ENCODE peak calls at places on chromosome 20, in six cellular contexts. Q is aorta, A is M059J, R is NCI-H1105, E is OCI-M1, K is neural progenitor cell. X is an unnamed sample.

GRCh38 chr20:46438156-46438750 is 31.8 kb upstream of the ELMO2 start:
- DNase-seq in E (peak), R (peak), K (peak), A (peak), Q (no peak), X (peak)

GRCh38 chr20:61510778-61511330 is 258.8 kb downstream of the CDH4 start:
- DNase-seq in Q (peak), E (no peak), K (no peak), R (no peak), A (no peak), X (no peak)

GRCh38 chr20:50848341-50848808 is 53.5 kb downstream of the BCAS4 start:
- DNase-seq in E (no peak), K (no peak), Q (no peak), A (no peak), R (no peak), X (no peak)

GRCh38 chr20:56400001-56400640 is 7.7 kb downstream of the CSTF1 start:
- DNase-seq in Q (no peak), K (peak), R (peak), A (peak), E (peak), X (peak)

GRCh38 chr20:34445177-34446065 is 70.8 kb upstream of the DYNLRB1 start:
- DNase-seq in E (no peak), A (no peak), Q (no peak), K (no peak), R (no peak), X (no peak)

GRCh38 chr20:19351542-19351941 is 139.1 kb downstream of the SLC24A3 start:
- DNase-seq in R (no peak), Q (no peak), E (no peak), K (no peak), A (no peak), X (no peak)

GRCh38 chr20:2942439-2942838 is 69.2 kb downstream of the PTPRA start:
- DNase-seq in Q (no peak), A (no peak), R (no peak), K (no peak), E (no peak), X (no peak)

GRCh38 chr20:46699651-46700359 is 9.6 kb upstream of the SLC2A10 start:
- DNase-seq in K (peak), E (peak), Q (no peak), A (peak), R (no peak), X (no peak)

GRCh38 chr20:11376998-11377397 is 540.7 kb upstream of the BTBD3 start:
- DNase-seq in E (no peak), R (no peak), A (peak), Q (no peak), K (no peak), X (no peak)

GRCh38 chr20:38119446-38119845 is 45.6 kb downstream of the TGM2 start:
- DNase-seq in E (no peak), Q (no peak), K (no peak), A (no peak), R (no peak), X (no peak)

GRCh38 chr20:62929051-62929538 is 2.8 kb upstream of the DIDO1 start:
- DNase-seq in R (no peak), Q (peak), K (peak), E (peak), A (no peak), X (no peak)

GRCh38 chr20:5156670-5157448 is 30.1 kb downstream of the CDS2 start:
- DNase-seq in K (no peak), A (peak), E (no peak), Q (no peak), R (no peak), X (no peak)

GRCh38 chr20:10591956-10592521 is 81.8 kb downstream of the JAG1 start:
- DNase-seq in A (peak), R (no peak), K (no peak), Q (no peak), E (no peak), X (no peak)

GRCh38 chr20:742156-742555 is 26.1 kb downstream of the SLC52A3 start:
- DNase-seq in A (no peak), E (no peak), R (no peak), K (no peak), Q (no peak), X (no peak)

GRCh38 chr20:36035720-36036119 is 67.3 kb downstream of the CNBD2 start:
- DNase-seq in Q (no peak), K (no peak), R (no peak), E (peak), A (peak), X (no peak)

GRCh38 chr20:53032021-53033001 is 60.2 kb downstream of the TSHZ2 start:
- DNase-seq in A (peak), E (peak), K (no peak), Q (no peak), R (no peak), X (no peak)

GRCh38 chr20:11261533-11262000 is 587.8 kb upstream of the JAG1 start:
- DNase-seq in Q (no peak), A (peak), R (no peak), K (no peak), E (no peak), X (no peak)

GRCh38 chr20:1809121-1809520 is 86.1 kb upstream of the SIRPA start:
- DNase-seq in A (peak), R (no peak), K (no peak), E (no peak), Q (no peak), X (no peak)

GRCh38 chr20:49887251-49887827 is 28.0 kb downstream of the SPATA2 start:
- DNase-seq in Q (no peak), A (peak), K (no peak), E (no peak), R (no peak), X (no peak)

GRCh38 chr20:4457566-4458543 is 263.9 kb upstream of the PRND start:
- DNase-seq in A (peak), R (no peak), E (no peak), Q (no peak), K (peak), X (no peak)

GRCh38 chr20:48623906-48624265 is 203.9 kb downstream of the PREX1 start:
- DNase-seq in R (no peak), K (no peak), E (no peak), A (no peak), Q (peak), X (no peak)

GRCh38 chr20:57061058-57061900 is 205.2 kb downstream of the BMP7 start:
- DNase-seq in K (peak), E (peak), Q (no peak), A (peak), R (peak), X (no peak)

GRCh38 chr20:50895111-50895830 is 36.0 kb downstream of the ADNP start:
- DNase-seq in R (no peak), K (no peak), E (no peak), A (no peak), Q (no peak), X (no peak)

GRCh38 chr20:13862245-13862644 is 77.4 kb downstream of the NDUFAF5 start:
- DNase-seq in K (no peak), E (peak), A (no peak), R (no peak), Q (no peak), X (no peak)

GRCh38 chr20:31693987-31694661 is 28.5 kb downstream of the BCL2L1 start:
- DNase-seq in E (peak), R (peak), K (peak), A (no peak), Q (no peak), X (no peak)

GRCh38 chr20:43914697-43915208 is at the start of gene TOX2:
- DNase-seq in R (peak), K (peak), A (peak), Q (peak), E (no peak), X (no peak)

GRCh38 chr20:3687655-3688054 is 5.8 kb upstream of the ADAM33 start:
- DNase-seq in K (peak), E (no peak), R (no peak), Q (no peak), A (peak), X (no peak)

GRCh38 chr20:45945678-45946148 is 11.2 kb downstream of the PCIF1 start:
- DNase-seq in K (no peak), A (peak), R (no peak), Q (no peak), E (no peak), X (no peak)

GRCh38 chr20:32909896-32910571 is 51.3 kb downstream of the EFCAB8 start:
- DNase-seq in R (no peak), Q (peak), K (no peak), E (no peak), A (no peak), X (no peak)

GRCh38 chr20:32336918-32337347 is 21.2 kb upstream of the ASXL1 start:
- DNase-seq in K (peak), A (peak), E (peak), Q (no peak), R (no peak), X (no peak)

GRCh38 chr20:60262967-60263603 is 304.9 kb downstream of the CDH26 start:
- DNase-seq in A (peak), K (peak), R (no peak), E (peak), Q (no peak), X (peak)

X was measured in memory B cell.